ENCODE peak calls at places on chromosomes 2 and 18, in six cellular contexts. Q is HepG2, D is ovary, X is heart right ventricle, S is body of pancreas, A is mammary epithelial cell. G is an unnamed sample.

GRCh38 chr18:11283531-11284071 is 134.2 kb upstream of the PIEZO2 start:
- DNase-seq in D (no peak), S (no peak), A (no peak), X (no peak), Q (peak; percentile 23), G (no peak)

GRCh38 chr18:3679254-3679653 is 229.3 kb downstream of the TGIF1 start:
- DNase-seq in X (no peak), S (no peak), Q (no peak), A (peak; percentile 93), D (no peak), G (no peak)

GRCh38 chr2:104429978-104430740 is 423.8 kb upstream of the POU3F3 start:
- DNase-seq in A (no peak), S (no peak), Q (no peak), D (no peak), X (no peak), G (no peak)

GRCh38 chr2:179461367-179461886 is 196.8 kb upstream of the SESTD1 start:
- DNase-seq in D (no peak), A (no peak), S (no peak), Q (no peak), X (no peak), G (no peak)

GRCh38 chr18:33467531-33467930 is 27.0 kb upstream of the CCDC178 start:
- DNase-seq in Q (no peak), A (no peak), D (no peak), X (no peak), S (no peak), G (no peak)

GRCh38 chr2:86470890-86471289 is 29.7 kb downstream of the KDM3A start:
- DNase-seq in X (no peak), A (no peak), Q (no peak), S (no peak), D (no peak), G (no peak)

GRCh38 chr2:149544692-149545091 is 42.9 kb downstream of the MMADHC start:
- DNase-seq in D (no peak), Q (no peak), X (no peak), A (no peak), S (no peak), G (no peak)

GRCh38 chr2:240302041-240302440 is 133.4 kb upstream of the GPC1 start:
- DNase-seq in D (no peak), Q (no peak), A (no peak), X (no peak), S (no peak), G (no peak)

GRCh38 chr2:168687314-168687713 is 115.1 kb upstream of the NOSTRIN start:
- DNase-seq in X (no peak), S (no peak), Q (no peak), D (no peak), A (no peak), G (no peak)

GRCh38 chr2:39127973-39128372 is 7.1 kb upstream of the SOS1 start:
- DNase-seq in D (no peak), X (no peak), A (peak; percentile 47), S (no peak), Q (no peak), G (peak; percentile 67)

GRCh38 chr2:222946700-222947278 is 86.0 kb downstream of the ACSL3 start:
- DNase-seq in Q (no peak), D (no peak), S (no peak), X (no peak), A (no peak), G (no peak)

GRCh38 chr2:38668092-38668491 is 2.2 kb downstream of the GALM start:
- DNase-seq in Q (no peak), X (no peak), A (no peak), S (no peak), D (no peak), G (no peak)

GRCh38 chr2:203804070-203804469 is 63.5 kb upstream of the CTLA4 start:
- DNase-seq in S (no peak), Q (no peak), A (peak; percentile 89), X (peak; percentile 54), D (no peak), G (peak; percentile 93)

GRCh38 chr18:24378598-24378997 is 19.0 kb downstream of the OSBPL1A start:
- DNase-seq in Q (no peak), S (no peak), A (no peak), X (no peak), D (no peak), G (no peak)

GRCh38 chr18:35324926-35325655 is 19.1 kb downstream of the ZNF24 start:
- DNase-seq in X (no peak), Q (no peak), S (no peak), A (no peak), D (no peak), G (no peak)

GRCh38 chr2:185689906-185690539 is 48.6 kb upstream of the FSIP2 start:
- DNase-seq in Q (no peak), D (no peak), S (no peak), X (no peak), A (peak; percentile 36), G (no peak)

GRCh38 chr2:15984367-15985255 is 44.3 kb downstream of the MYCN start:
- DNase-seq in D (no peak), Q (no peak), S (no peak), A (no peak), X (no peak), G (no peak)

GRCh38 chr2:238914648-238915015 is 66.7 kb downstream of the TWIST2 start:
- DNase-seq in D (peak; percentile 23), A (peak; percentile 33), S (peak; percentile 3), X (no peak), Q (no peak), G (peak; percentile 35)

GRCh38 chr2:237861-238260 is 26.0 kb downstream of the SH3YL1 start:
- DNase-seq in Q (no peak), D (no peak), X (no peak), S (no peak), A (no peak), G (no peak)

GRCh38 chr2:56191617-56192016 is 7.8 kb downstream of the CCDC85A start:
- DNase-seq in A (peak; percentile 46), Q (peak; percentile 39), S (no peak), D (no peak), X (peak; percentile 24), G (no peak)

GRCh38 chr18:53254265-53254664 is 914.3 kb downstream of the DCC start:
- DNase-seq in Q (no peak), A (no peak), X (no peak), S (no peak), D (no peak), G (no peak)

GRCh38 chr2:173898996-173899395 is 66.2 kb downstream of the SP3 start:
- DNase-seq in D (no peak), X (no peak), A (no peak), Q (no peak), S (no peak), G (no peak)

GRCh38 chr2:178279142-178279541 is 84.8 kb downstream of the OSBPL6 start:
- DNase-seq in A (peak; percentile 92), X (no peak), D (no peak), S (no peak), Q (no peak), G (peak; percentile 35)

GRCh38 chr2:501130-501529 is 176.1 kb downstream of the TMEM18 start:
- DNase-seq in D (no peak), A (no peak), X (no peak), Q (no peak), S (no peak), G (no peak)

GRCh38 chr2:136858656-136859055 is 93.3 kb downstream of the THSD7B start:
- DNase-seq in Q (no peak), S (no peak), D (no peak), A (no peak), X (no peak), G (no peak)

GRCh38 chr2:236852977-236853374 is 232.7 kb upstream of the COPS8 start:
- DNase-seq in Q (no peak), D (no peak), A (no peak), S (no peak), X (no peak), G (no peak)

GRCh38 chr2:205675861-205676516 is 6.3 kb upstream of the NRP2 start:
- DNase-seq in X (peak; percentile 48), A (peak; percentile 63), D (no peak), Q (peak; percentile 60), S (peak; percentile 22), G (no peak)

GRCh38 chr2:76311713-76312112 is 601.0 kb upstream of the GCFC2 start:
- DNase-seq in S (no peak), A (no peak), D (no peak), Q (no peak), X (no peak), G (no peak)
- H3K9me3 ChIP-seq in S (no peaks in the 10 kb centered on the region), A (peaks cover 2% of the 10 kb centered on the region), D (no peaks in the 10 kb centered on the region), Q (no peaks in the 10 kb centered on the region), X (no peaks in the 10 kb centered on the region), G (no peaks in the 10 kb centered on the region)

GRCh38 chr2:111948832-111949231 is 50.4 kb downstream of the MERTK start:
- DNase-seq in Q (no peak), D (no peak), S (no peak), A (no peak), X (no peak), G (no peak)

GRCh38 chr2:111945444-111946293 is 47.3 kb downstream of the MERTK start:
- DNase-seq in Q (peak; percentile 37), D (no peak), S (no peak), A (no peak), X (no peak), G (no peak)

GRCh38 chr2:111944536-111945210 is 46.3 kb downstream of the MERTK start:
- DNase-seq in Q (peak; percentile 92), D (no peak), S (no peak), X (no peak), A (no peak), G (no peak)

GRCh38 chr2:111947219-111947618 is 48.8 kb downstream of the MERTK start:
- DNase-seq in X (no peak), Q (no peak), S (no peak), A (no peak), D (no peak), G (no peak)

DNA sequence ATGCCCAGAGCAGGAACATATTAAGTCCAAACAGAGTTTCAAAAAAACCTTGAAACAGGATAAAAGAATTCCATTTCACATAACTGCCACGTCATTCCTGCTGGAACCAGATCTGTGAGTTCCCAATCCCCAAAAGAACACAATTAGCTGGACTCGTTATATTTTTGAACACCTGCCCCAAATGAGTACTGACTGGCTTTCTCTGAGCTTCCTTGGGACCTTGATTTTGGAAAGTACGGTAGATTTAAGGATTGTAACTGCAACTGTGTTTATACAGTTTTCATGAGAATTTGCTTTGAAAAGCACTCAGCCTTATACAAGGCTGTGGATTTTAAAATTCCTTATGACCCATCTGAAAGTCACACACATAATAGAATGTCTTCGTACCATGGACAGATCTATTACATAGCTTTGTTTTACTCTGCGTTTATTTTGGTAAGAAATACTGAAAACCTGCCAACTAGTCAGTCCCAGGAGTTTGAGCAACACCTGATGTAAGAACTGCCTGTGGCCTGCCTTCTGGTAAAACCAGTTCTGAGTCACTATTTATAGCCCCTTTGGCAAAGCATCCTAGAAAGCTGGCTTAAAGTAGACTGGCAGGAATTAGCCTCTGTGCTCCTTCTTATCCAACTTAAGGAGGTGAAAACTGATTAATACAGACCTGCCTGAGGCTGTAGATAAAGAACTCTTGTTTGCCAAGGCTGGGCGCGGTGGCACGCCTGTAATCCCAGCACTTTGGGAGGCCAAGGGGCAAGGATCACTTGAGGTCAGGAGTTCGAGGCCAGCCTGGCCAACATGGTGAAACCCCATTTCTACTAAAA is 48.1 kb downstream of the MERTK start:
- DNase-seq in S (peak; percentile 88), A (peak; percentile 94), D (peak; percentile 50), X (peak; percentile 47), Q (peak; percentile 70), G (peak; percentile 77)
- H3K27me3 ChIP-seq in S (no peaks in the 10 kb centered on the region), A (peaks cover 4% of the 10 kb centered on the region), D (no peaks in the 10 kb centered on the region), X (no peaks in the 10 kb centered on the region), Q (no peaks in the 10 kb centered on the region), G (peaks cover 8% of the 10 kb centered on the region)

GRCh38 chr2:233746475-233747282 is 13.4 kb upstream of the UGT1A1 start:
- DNase-seq in D (no peak), X (no peak), A (no peak), S (no peak), Q (no peak), G (no peak)
- H3K9me3 ChIP-seq in D (peaks cover 4% of the 10 kb centered on the region), X (no peaks in the 10 kb centered on the region), A (peaks cover 6% of the 10 kb centered on the region), S (no peaks in the 10 kb centered on the region), Q (peaks cover 24% of the 10 kb centered on the region), G (peaks cover 11% of the 10 kb centered on the region)

GRCh38 chr18:78292602-78293001 is 687.0 kb upstream of the SALL3 start:
- DNase-seq in S (no peak), Q (no peak), X (no peak), A (no peak), D (no peak), G (no peak)
- H3K27me3 ChIP-seq in S (no peaks in the 10 kb centered on the region), Q (peaks cover 23% of the 10 kb centered on the region), X (peaks cover 6% of the 10 kb centered on the region), A (no peaks in the 10 kb centered on the region), D (no peaks in the 10 kb centered on the region), G (no peaks in the 10 kb centered on the region)

G was measured in MG63.